ENCODE peak calls at places on chromosomes 7 and 10, in four cellular contexts. W is NCI-H345; Q is activated T-helper 1 cell treated with anti-CD3 and anti-CD28 coated beads, Interleukin-12 subunit alpha, Interleukin-12 subunit beta, Interleukin-2, Interleukin-4 antibody, amounts not matched to agents 30 ng/mL and 10 ng/mL and 1 ng/mL, durations not matched to agents 14 hours and 24 hours and 36 hours; F is OCI-LY7. Y is an unnamed sample.
A peak's percentile ranks its signal among the peaks of the same experiment; 100 is the strongest.

GRCh38 chr10:8453587-8453986 is 399.1 kb downstream of the GATA3 start:
- DNase-seq in W (no peak), Q (no peak), F (no peak), Y (no peak)

GRCh38 chr7:41207141-41207540 is 495.7 kb downstream of the INHBA start:
- DNase-seq in W (no peak), Q (no peak), F (no peak), Y (no peak)

GRCh38 chr10:29712108-29712507 is 77.3 kb upstream of the SVIL start:
- DNase-seq in W (peak; percentile 92), Q (no peak), F (no peak), Y (no peak)

GRCh38 chr7:377069-378040 is 87.4 kb downstream of the FOXL3 start:
- DNase-seq in W (no peak), Q (no peak), F (no peak), Y (no peak)

GRCh38 chr7:30596043-30596641 is 1.5 kb downstream of the GARS1 start:
- DNase-seq in W (peak; percentile 13), Q (no peak), F (peak; percentile 81), Y (no peak)

GRCh38 chr7:35004531-35005096 is 32.7 kb downstream of the DPY19L1 start:
- DNase-seq in W (no peak), Q (no peak), F (no peak), Y (no peak)

GRCh38 chr7:134827889-134828288 is 48.5 kb downstream of the CALD1 start:
- DNase-seq in W (no peak), Q (no peak), F (no peak), Y (no peak)

GRCh38 chr7:102433319-102434038 is at the start of gene ORAI2:
- DNase-seq in W (peak; percentile 79), Q (peak; percentile 82), F (peak; percentile 89), Y (peak; percentile 78)

GRCh38 chr10:75470901-75471300 is 39.5 kb downstream of the LRMDA start:
- DNase-seq in W (no peak), Q (no peak), F (no peak), Y (no peak)

GRCh38 chr10:99967961-99968360 is 41.8 kb downstream of the DNMBP start:
- DNase-seq in W (no peak), Q (no peak), F (no peak), Y (no peak)

GRCh38 chr7:50306491-50307367 is 2.2 kb downstream of the IKZF1 start:
- DNase-seq in W (no peak), Q (no peak), F (peak; percentile 71), Y (no peak)

GRCh38 chr7:18345641-18346234 is 149.8 kb upstream of the HDAC9 start:
- DNase-seq in W (peak; percentile 37), Q (no peak), F (peak; percentile 47), Y (no peak)

GRCh38 chr10:114413398-114413797 is 9.1 kb upstream of the AFAP1L2 start:
- DNase-seq in W (no peak), Q (no peak), F (no peak), Y (peak; percentile 4)

GRCh38 chr7:129334473-129334872 is 99.8 kb upstream of the STRIP2 start:
- DNase-seq in W (no peak), Q (no peak), F (no peak), Y (no peak)